ENCODE peak calls at places on chromosomes 5 and 9, in ten cellular contexts. A, O, E, C, H, W, U, T, L and I are unnamed samples.

GRCh38 chr5:94522099-94522498 is 96.3 kb downstream of the KIAA0825 start:
- DNase-seq in A (no peak), O (no peak), E (no peak), C (no peak), H (no peak), W (no peak), U (no peak), T (no peak), L (no peak), I (no peak)

GRCh38 chr5:37133939-37134338 is 115.2 kb downstream of the CPLANE1 start:
- DNase-seq in A (no peak), O (no peak), E (no peak), C (no peak), H (peak; percentile 27), W (peak; percentile 51), U (no peak), T (no peak), L (no peak), I (no peak)

GRCh38 chr5:24110019-24110615 is 534.7 kb downstream of the CDH10 start:
- DNase-seq in A (no peak), O (no peak), E (no peak), C (no peak), H (no peak), W (peak; percentile 13), U (no peak), T (peak; percentile 55), L (peak; percentile 28), I (peak; percentile 60)

GRCh38 chr5:156356238-156356637 is 29.3 kb downstream of the SGCD start:
- DNase-seq in A (no peak), O (no peak), E (no peak), C (no peak), H (no peak), W (no peak), U (no peak), T (no peak), L (no peak), I (no peak)

GRCh38 chr9:81690251-81690851 is 1.0 kb upstream of the TLE1 start:
- DNase-seq in A (peak; percentile 78), O (peak; percentile 83), E (peak; percentile 30), C (no peak), H (no peak), W (no peak), U (no peak), T (no peak), L (no peak), I (no peak)

GRCh38 chr5:74040065-74040551 is 414.1 kb downstream of the ARHGEF28 start:
- DNase-seq in A (no peak), O (no peak), E (no peak), C (no peak), H (peak; percentile 80), W (peak; percentile 92), U (no peak), T (peak; percentile 25), L (no peak), I (no peak)

GRCh38 chr5:147648597-147648996 is 133.9 kb downstream of the JAKMIP2 start:
- DNase-seq in A (no peak), O (no peak), E (no peak), C (no peak), H (no peak), W (no peak), U (no peak), T (no peak), L (no peak), I (no peak)

GRCh38 chr5:68171101-68171558 is 44.4 kb upstream of the PIK3R1 start:
- DNase-seq in A (no peak), O (peak; percentile 81), E (peak; percentile 72), C (no peak), H (peak; percentile 65), W (peak; percentile 65), U (no peak), T (no peak), L (no peak), I (no peak)

GRCh38 chr9:129509508-129509907 is 111.4 kb downstream of the C9orf50 start:
- DNase-seq in A (no peak), O (no peak), E (no peak), C (no peak), H (peak; percentile 80), W (peak; percentile 96), U (no peak), T (peak; percentile 50), L (no peak), I (no peak)

GRCh38 chr9:35367451-35367850 is 122.5 kb upstream of the RUSC2 start:
- DNase-seq in A (no peak), O (no peak), E (no peak), C (no peak), H (peak; percentile 89), W (peak; percentile 90), U (no peak), T (peak; percentile 28), L (no peak), I (no peak)

GRCh38 chr5:177094224-177095087 is 7.7 kb downstream of the FGFR4 start:
- DNase-seq in A (peak; percentile 71), O (peak; percentile 48), E (peak; percentile 82), C (no peak), H (peak; percentile 68), W (peak; percentile 7), U (no peak), T (no peak), L (no peak), I (no peak)

GRCh38 chr5:21802869-21803490 is 1050.2 kb downstream of the CDH12 start:
- DNase-seq in A (no peak), O (no peak), E (no peak), C (no peak), H (no peak), W (peak; percentile 47), U (no peak), T (peak; percentile 61), L (peak; percentile 28), I (peak; percentile 53)

GRCh38 chr5:177366528-177367322 is 9.0 kb downstream of the RGS14 start:
- DNase-seq in A (peak; percentile 92), O (peak; percentile 90), E (peak; percentile 89), C (no peak), H (peak; percentile 84), W (peak; percentile 86), U (no peak), T (no peak), L (no peak), I (no peak)

GRCh38 chr9:109417054-109417453 is 81.1 kb downstream of the PTPN3 start:
- DNase-seq in A (no peak), O (no peak), E (no peak), C (no peak), H (no peak), W (no peak), U (no peak), T (no peak), L (no peak), I (no peak)

GRCh38 chr5:17069995-17070405 is 133.9 kb upstream of the MYO10 start:
- DNase-seq in A (peak; percentile 74), O (peak; percentile 53), E (no peak), C (no peak), H (no peak), W (no peak), U (no peak), T (peak; percentile 33), L (no peak), I (no peak)

GRCh38 chr5:13746026-13746425 is 198.5 kb downstream of the DNAH5 start:
- DNase-seq in A (no peak), O (no peak), E (no peak), C (no peak), H (no peak), W (peak; percentile 14), U (no peak), T (no peak), L (no peak), I (no peak)